ENCODE peak calls at places on chromosome 17, in four cellular contexts. W is K562, V is HepG2, I is Panc1. L is an unnamed sample.

GRCh38 chr17:83160443-83161297 is 81.3 kb downstream of the METRNL start:
- DNase-seq in W (no peak), V (no peak), I (no peak), L (no peak)

GRCh38 chr17:16491131-16491702 is 776 bp downstream of the LRRC75A start:
- DNase-seq in W (no peak), V (no peak), I (no peak), L (no peak)

GRCh38 chr17:4598776-4599504 is 14.6 kb downstream of the SMTNL2 start:
- DNase-seq in W (no peak), V (no peak), I (no peak), L (no peak)

GRCh38 chr17:80270836-80271235 is 10.2 kb downstream of the RNF213 start:
- DNase-seq in W (peak; percentile 97), V (peak; percentile 62), I (no peak), L (no peak)

GRCh38 chr17:54324813-54325212 is 502.1 kb downstream of the KIF2B start:
- DNase-seq in W (no peak), V (no peak), I (no peak), L (no peak)

GRCh38 chr17:13885953-13886889 is 183.1 kb upstream of the COX10 start:
- DNase-seq in W (no peak), V (no peak), I (no peak), L (no peak)

GRCh38 chr17:55496094-55496881 is 15.0 kb downstream of the SMIM36 start:
- DNase-seq in W (peak; percentile 23), V (peak; percentile 28), I (no peak), L (no peak)

GRCh38 chr17:49851387-49852291 is 3.8 kb upstream of the TAC4 start:
- DNase-seq in W (peak; percentile 74), V (peak; percentile 56), I (no peak), L (no peak)

GRCh38 chr17:2883544-2884203 is 87.4 kb downstream of the RAP1GAP2 start:
- DNase-seq in W (no peak), V (peak; percentile 39), I (no peak), L (no peak)

GRCh38 chr17:2029911-2030778 is at the start of gene DPH1:
- DNase-seq in W (peak; percentile 92), V (peak; percentile 92), I (no peak), L (peak; percentile 85)

GRCh38 chr17:81428121-81428515 is 32.9 kb downstream of the BAHCC1 start:
- DNase-seq in W (no peak), V (no peak), I (no peak), L (no peak)

GRCh38 chr17:77645441-77646430 is 312.8 kb upstream of the TNRC6C start:
- DNase-seq in W (no peak), V (no peak), I (no peak), L (no peak)

GRCh38 chr17:4369557-4370230 is 3.2 kb upstream of the UBE2G1 start:
- DNase-seq in W (no peak), V (no peak), I (no peak), L (no peak)

GRCh38 chr17:9273334-9274118 is 252.2 kb downstream of the NTN1 start:
- DNase-seq in W (no peak), V (no peak), I (no peak), L (no peak)

GRCh38 chr17:51029568-51030463 is 90.9 kb downstream of the SPAG9 start:
- DNase-seq in W (no peak), V (no peak), I (no peak), L (no peak)

GRCh38 chr17:55783684-55784245 is 32.9 kb downstream of the PCTP start:
- DNase-seq in W (no peak), V (no peak), I (no peak), L (no peak)

GRCh38 chr17:58329808-58330543 is 1.4 kb upstream of the TSPOAP1 start:
- DNase-seq in W (no peak), V (no peak), I (no peak), L (no peak)

GRCh38 chr17:80904036-80904435 is 87.6 kb upstream of the CHMP6 start:
- DNase-seq in W (no peak), V (no peak), I (no peak), L (no peak)

GRCh38 chr17:50184057-50184456 is 17.4 kb downstream of the COL1A1 start:
- DNase-seq in W (no peak), V (no peak), I (no peak), L (no peak)

GRCh38 chr17:59418732-59419166 is 87.3 kb downstream of the YPEL2 start:
- DNase-seq in W (no peak), V (no peak), I (no peak), L (no peak)

GRCh38 chr17:41492351-41492750 is 2.6 kb upstream of the KRT36 start:
- DNase-seq in W (no peak), V (no peak), I (no peak), L (no peak)

GRCh38 chr17:74951680-74952421 is 16.2 kb downstream of the OTOP3 start:
- DNase-seq in W (no peak), V (no peak), I (no peak), L (no peak)

GRCh38 chr17:14211778-14212177 is 24.9 kb downstream of the CDRT15 start:
- DNase-seq in W (peak; percentile 15), V (no peak), I (no peak), L (no peak)

GRCh38 chr17:72693956-72694355 is 398.5 kb downstream of the SLC39A11 start:
- DNase-seq in W (no peak), V (no peak), I (no peak), L (no peak)

GRCh38 chr17:69761767-69762321 is 313.2 kb upstream of the KCNJ16 start:
- DNase-seq in W (no peak), V (peak; percentile 9), I (peak; percentile 61), L (no peak)

GRCh38 chr17:82003411-82004381 is 19.0 kb downstream of the CENPX start:
- DNase-seq in W (no peak), V (peak; percentile 92), I (peak; percentile 41), L (peak; percentile 84)

GRCh38 chr17:43020789-43021738 is 1.1 kb downstream of the VAT1 start:
- DNase-seq in W (peak; percentile 89), V (peak; percentile 63), I (peak; percentile 33), L (no peak)

GRCh38 chr17:33328129-33328528 is 35.0 kb upstream of the ASIC2 start:
- DNase-seq in W (no peak), V (no peak), I (no peak), L (no peak)

GRCh38 chr17:74780443-74781238 is 4.5 kb upstream of the NAT9 start:
- DNase-seq in W (peak; percentile 67), V (peak; percentile 88), I (no peak), L (peak; percentile 61)

GRCh38 chr17:78789149-78789662 is 7.1 kb upstream of the CYTH1 start:
- DNase-seq in W (no peak), V (no peak), I (no peak), L (no peak)

GRCh38 chr17:71398706-71399620 is 721.9 kb upstream of the SOX9 start:
- DNase-seq in W (no peak), V (no peak), I (no peak), L (no peak)

GRCh38 chr17:56142325-56142724 is 10.9 kb upstream of the ANKFN1 start:
- DNase-seq in W (no peak), V (no peak), I (no peak), L (no peak)

DNA sequence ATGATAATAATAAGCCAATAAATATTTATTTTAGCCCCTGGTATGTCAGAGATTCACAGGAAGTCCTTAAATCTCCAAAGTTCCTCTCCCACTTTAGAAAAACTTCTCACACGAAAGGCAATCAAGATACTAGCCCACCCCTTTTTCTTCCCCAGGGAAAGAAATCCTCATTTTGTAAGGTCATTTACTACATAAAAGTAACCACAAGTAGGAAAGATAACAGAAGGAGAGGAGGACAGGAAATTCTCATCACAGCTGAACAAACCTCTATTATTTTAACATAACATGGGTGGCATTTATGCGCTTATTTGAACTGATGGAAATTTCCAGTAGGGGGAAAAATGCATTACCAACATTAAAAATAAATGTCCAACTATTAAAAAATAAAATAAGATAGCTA is 3.4 kb downstream of the FAM222B start:
- DNase-seq in W (no peak), V (no peak), I (no peak), L (no peak)
- H3K27ac ChIP-seq in W (peak overlapping the region; percentile 54), V (no peak overlapping the region), I (no peak overlapping the region), L (no peak overlapping the region)

GRCh38 chr17:52756739-52757138 is 598.2 kb upstream of the CA10 start:
- DNase-seq in W (no peak), V (no peak), I (no peak), L (no peak)

GRCh38 chr17:52754838-52755237 is 596.3 kb upstream of the CA10 start:
- DNase-seq in W (no peak), V (no peak), I (no peak), L (no peak)

DNA sequence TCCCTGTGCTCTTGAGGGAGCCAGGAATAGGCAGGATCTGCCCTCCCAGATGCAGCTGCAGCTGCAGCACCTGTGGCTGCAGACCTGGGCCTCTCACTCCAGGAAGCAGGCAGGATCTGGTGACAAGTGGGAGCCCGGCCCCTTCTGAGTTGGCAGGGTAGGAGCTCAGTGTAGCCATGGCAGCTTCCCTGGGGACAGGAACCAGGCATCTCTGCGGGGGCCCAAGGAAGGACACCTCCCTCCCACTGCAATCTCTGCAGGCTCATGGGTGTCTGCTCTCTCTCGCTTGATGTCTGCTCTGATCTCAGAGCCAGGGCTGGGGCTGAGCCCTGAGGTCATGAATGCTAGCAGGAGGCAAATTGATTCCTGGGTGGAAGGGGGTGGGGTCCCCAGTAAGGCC is 592.5 kb upstream of the CA10 start:
- DNase-seq in W (no peak), V (no peak), I (no peak), L (no peak)
- TF ChIP-seq TCF7L2 in W (no peak), V (no peak), I (no peak), L (no peak)

DNA sequence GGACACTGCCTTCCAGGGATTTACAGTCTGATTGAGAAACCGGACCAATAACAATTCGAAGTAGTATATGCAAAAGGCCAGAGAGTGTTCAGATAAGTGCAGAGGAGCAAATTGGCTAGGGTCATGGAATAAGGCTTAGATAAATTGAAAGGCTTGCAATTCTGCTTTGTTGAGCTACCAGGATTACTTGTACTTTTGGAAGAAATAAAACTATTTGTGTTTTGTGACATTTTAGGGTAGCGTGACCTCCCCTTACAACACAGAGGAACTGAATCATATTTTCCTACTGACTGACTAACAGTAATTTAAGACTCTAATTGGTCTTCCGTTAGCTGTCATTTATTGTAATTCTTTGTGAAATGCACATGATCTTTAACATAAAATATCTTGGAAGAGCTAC is 104.7 kb downstream of the PITPNC1 start:
- DNase-seq in W (no peak), V (no peak), I (no peak), L (no peak)
- H3K27ac ChIP-seq in W (no peak overlapping the region), V (no peak overlapping the region), I (no peak overlapping the region), L (no peak overlapping the region)

DNA sequence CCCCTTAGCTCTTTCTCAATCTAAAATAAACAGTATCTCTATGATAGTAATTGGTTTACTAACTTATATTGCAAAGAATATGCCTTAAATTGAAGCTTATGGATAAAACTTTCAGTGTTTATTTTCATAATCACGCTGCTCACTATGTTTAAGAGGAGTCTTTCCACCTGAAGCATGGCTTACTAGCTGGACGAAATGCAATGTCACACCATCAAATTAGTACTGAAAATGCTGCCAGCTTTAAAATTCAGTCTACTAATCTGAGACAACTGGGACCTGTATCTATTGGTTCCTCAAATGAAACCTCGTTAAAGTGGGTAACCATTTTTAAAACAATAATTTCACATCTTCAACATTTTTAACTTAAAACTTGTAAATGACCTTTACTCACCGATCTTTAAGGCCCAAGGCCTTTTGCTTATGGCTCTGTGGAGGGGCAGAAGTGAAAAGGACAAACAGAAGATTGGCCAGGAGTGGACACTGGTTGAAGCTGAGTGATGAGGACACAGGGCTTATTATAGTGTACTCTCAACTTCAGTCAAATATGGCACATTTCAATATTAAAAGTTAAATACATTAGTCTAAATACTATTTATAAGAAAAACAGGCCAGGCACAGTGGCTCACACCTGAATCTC is 212.8 kb upstream of the WSB1 start:
- DNase-seq in W (no peak), V (no peak), I (no peak), L (no peak)
- TF ChIP-seq TCF7L2 in W (no peak), V (no peak), I (no peak), L (no peak)

L was measured in HCT116.